ENCODE peak calls at places on chromosomes 3 and 15, in five cellular contexts. One of them, this sample, is unnamed.

GRCh38 chr3:81249540-81250029 is 511.9 kb downstream of the GBE1 start:
- DNase-seq in fibroblast of pulmonary artery: peak
- DNase-seq in LNCaP clone FGC: peak
- DNase-seq in A549: peak
- DNase-seq in left lung: no peak
- DNase-seq in this sample: no peak

GRCh38 chr15:45200799-45201556 is 13.2 kb upstream of the SHF start:
- DNase-seq in fibroblast of pulmonary artery: peak
- DNase-seq in LNCaP clone FGC: peak
- DNase-seq in A549: peak
- DNase-seq in left lung: peak
- DNase-seq in this sample: peak

GRCh38 chr3:116339441-116340028 is 105.8 kb downstream of the LSAMP start:
- DNase-seq in fibroblast of pulmonary artery: peak
- DNase-seq in LNCaP clone FGC: no peak
- DNase-seq in A549: no peak
- DNase-seq in left lung: no peak
- DNase-seq in this sample: peak

GRCh38 chr3:49058011-49058410 is 28.8 kb upstream of the IMPDH2 start:
- DNase-seq in fibroblast of pulmonary artery: no peak
- DNase-seq in LNCaP clone FGC: no peak
- DNase-seq in A549: no peak
- DNase-seq in left lung: no peak
- DNase-seq in this sample: no peak

GRCh38 chr15:55170361-55170760 is 26.4 kb downstream of the RSL24D1 start:
- DNase-seq in fibroblast of pulmonary artery: no peak
- DNase-seq in LNCaP clone FGC: no peak
- DNase-seq in A549: no peak
- DNase-seq in left lung: no peak
- DNase-seq in this sample: no peak

GRCh38 chr3:131361464-131362421 is 19.8 kb upstream of the NUDT16 start:
- DNase-seq in fibroblast of pulmonary artery: peak
- DNase-seq in LNCaP clone FGC: peak
- DNase-seq in A549: peak
- DNase-seq in left lung: peak
- DNase-seq in this sample: peak

GRCh38 chr3:149507491-149508324 is 33.2 kb downstream of the TM4SF4 start:
- DNase-seq in fibroblast of pulmonary artery: peak
- DNase-seq in LNCaP clone FGC: no peak
- DNase-seq in A549: no peak
- DNase-seq in left lung: no peak
- DNase-seq in this sample: no peak

GRCh38 chr3:53748512-53749271 is 97.5 kb downstream of the CHDH start:
- DNase-seq in fibroblast of pulmonary artery: no peak
- DNase-seq in LNCaP clone FGC: no peak
- DNase-seq in A549: no peak
- DNase-seq in left lung: no peak
- DNase-seq in this sample: no peak

GRCh38 chr3:190038050-190038631 is 82.6 kb downstream of the P3H2 start:
- DNase-seq in fibroblast of pulmonary artery: peak
- DNase-seq in LNCaP clone FGC: no peak
- DNase-seq in A549: peak
- DNase-seq in left lung: peak
- DNase-seq in this sample: peak

GRCh38 chr15:88661766-88662556 is 23.1 kb downstream of the ISG20 start:
- DNase-seq in fibroblast of pulmonary artery: no peak
- DNase-seq in LNCaP clone FGC: no peak
- DNase-seq in A549: no peak
- DNase-seq in left lung: no peak
- DNase-seq in this sample: no peak

GRCh38 chr3:64848822-64849221 is 161.0 kb upstream of the ADAMTS9 start:
- DNase-seq in fibroblast of pulmonary artery: peak
- DNase-seq in LNCaP clone FGC: no peak
- DNase-seq in A549: no peak
- DNase-seq in left lung: no peak
- DNase-seq in this sample: no peak

GRCh38 chr3:37935756-37936666 is 54.6 kb upstream of the VILL start:
- DNase-seq in fibroblast of pulmonary artery: peak
- DNase-seq in LNCaP clone FGC: no peak
- DNase-seq in A549: no peak
- DNase-seq in left lung: no peak
- DNase-seq in this sample: peak

GRCh38 chr3:171840484-171840830 is 2.7 kb upstream of the TMEM212 start:
- DNase-seq in fibroblast of pulmonary artery: no peak
- DNase-seq in LNCaP clone FGC: no peak
- DNase-seq in A549: no peak
- DNase-seq in left lung: no peak
- DNase-seq in this sample: no peak

GRCh38 chr3:59772416-59773408 is 722.9 kb upstream of the CFAP20DC start:
- DNase-seq in fibroblast of pulmonary artery: no peak
- DNase-seq in LNCaP clone FGC: no peak
- DNase-seq in A549: no peak
- DNase-seq in left lung: no peak
- DNase-seq in this sample: no peak

GRCh38 chr15:23422946-23423708 is 23.9 kb downstream of the GOLGA6L2 start:
- DNase-seq in fibroblast of pulmonary artery: no peak
- DNase-seq in LNCaP clone FGC: no peak
- DNase-seq in A549: no peak
- DNase-seq in left lung: no peak
- DNase-seq in this sample: no peak

GRCh38 chr3:67640023-67640660 is 14.3 kb downstream of the SUCLG2 start:
- DNase-seq in fibroblast of pulmonary artery: no peak
- DNase-seq in LNCaP clone FGC: no peak
- DNase-seq in A549: no peak
- DNase-seq in left lung: no peak
- DNase-seq in this sample: no peak

GRCh38 chr3:129161860-129162271 is 1.0 kb upstream of the ISY1 start:
- DNase-seq in fibroblast of pulmonary artery: no peak
- DNase-seq in LNCaP clone FGC: no peak
- DNase-seq in A549: peak
- DNase-seq in left lung: no peak
- DNase-seq in this sample: no peak

GRCh38 chr3:171758109-171758508 is 52.2 kb downstream of the PLD1 start:
- DNase-seq in fibroblast of pulmonary artery: no peak
- DNase-seq in LNCaP clone FGC: no peak
- DNase-seq in A549: no peak
- DNase-seq in left lung: no peak
- DNase-seq in this sample: no peak

GRCh38 chr15:66749841-66750575 is 48.0 kb downstream of the SMAD6 start:
- DNase-seq in fibroblast of pulmonary artery: peak
- DNase-seq in LNCaP clone FGC: no peak
- DNase-seq in A549: no peak
- DNase-seq in left lung: no peak
- DNase-seq in this sample: no peak

GRCh38 chr3:125381743-125382142 is 6.6 kb upstream of the ZNF148 start:
- DNase-seq in fibroblast of pulmonary artery: no peak
- DNase-seq in LNCaP clone FGC: no peak
- DNase-seq in A549: no peak
- DNase-seq in left lung: no peak
- DNase-seq in this sample: no peak

GRCh38 chr3:23712656-23713559 is 92.8 kb upstream of the UBE2E1 start:
- DNase-seq in fibroblast of pulmonary artery: peak
- DNase-seq in LNCaP clone FGC: peak
- DNase-seq in A549: no peak
- DNase-seq in left lung: no peak
- DNase-seq in this sample: no peak

GRCh38 chr3:14377838-14378169 is 24.6 kb upstream of the SLC6A6 start:
- DNase-seq in fibroblast of pulmonary artery: no peak
- DNase-seq in LNCaP clone FGC: no peak
- DNase-seq in A549: no peak
- DNase-seq in left lung: peak
- DNase-seq in this sample: no peak

GRCh38 chr15:77966540-77967290 is 110.8 kb downstream of the TBC1D2B start:
- DNase-seq in fibroblast of pulmonary artery: peak
- DNase-seq in LNCaP clone FGC: no peak
- DNase-seq in A549: peak
- DNase-seq in left lung: no peak
- DNase-seq in this sample: no peak

GRCh38 chr3:48694610-48695051 is 8.9 kb upstream of the NCKIPSD start:
- DNase-seq in fibroblast of pulmonary artery: peak
- DNase-seq in LNCaP clone FGC: no peak
- DNase-seq in A549: no peak
- DNase-seq in left lung: no peak
- DNase-seq in this sample: peak

GRCh38 chr15:93087825-93088199 is 1.2 kb downstream of the RGMA start:
- DNase-seq in fibroblast of pulmonary artery: peak
- DNase-seq in LNCaP clone FGC: no peak
- DNase-seq in A549: peak
- DNase-seq in left lung: no peak
- DNase-seq in this sample: peak

GRCh38 chr3:33044676-33045075 is 52.3 kb downstream of the GLB1 start:
- DNase-seq in fibroblast of pulmonary artery: no peak
- DNase-seq in LNCaP clone FGC: no peak
- DNase-seq in A549: no peak
- DNase-seq in left lung: no peak
- DNase-seq in this sample: no peak

GRCh38 chr3:12959838-12960378 is 113.3 kb downstream of the IQSEC1 start:
- DNase-seq in fibroblast of pulmonary artery: no peak
- DNase-seq in LNCaP clone FGC: no peak
- DNase-seq in A549: no peak
- DNase-seq in left lung: peak
- DNase-seq in this sample: no peak

GRCh38 chr15:40454904-40455391 is 14.2 kb downstream of the BAHD1 start:
- DNase-seq in fibroblast of pulmonary artery: peak
- DNase-seq in LNCaP clone FGC: no peak
- DNase-seq in A549: no peak
- DNase-seq in left lung: no peak
- DNase-seq in this sample: no peak

GRCh38 chr15:52112203-52112750 is 298 bp downstream of the BCL2L10 start:
- DNase-seq in fibroblast of pulmonary artery: no peak
- DNase-seq in LNCaP clone FGC: no peak
- DNase-seq in A549: no peak
- DNase-seq in left lung: no peak
- DNase-seq in this sample: peak

GRCh38 chr3:39191103-39191502 is 1.3 kb downstream of the XIRP1 start:
- DNase-seq in fibroblast of pulmonary artery: no peak
- DNase-seq in LNCaP clone FGC: no peak
- DNase-seq in A549: no peak
- DNase-seq in left lung: no peak
- DNase-seq in this sample: no peak

GRCh38 chr15:63385911-63386531 is 4.4 kb upstream of the CA12 start:
- DNase-seq in fibroblast of pulmonary artery: no peak
- DNase-seq in LNCaP clone FGC: no peak
- DNase-seq in A549: no peak
- DNase-seq in left lung: no peak
- DNase-seq in this sample: no peak

GRCh38 chr3:188380722-188381121 is 226.8 kb downstream of the LPP start:
- DNase-seq in fibroblast of pulmonary artery: no peak
- DNase-seq in LNCaP clone FGC: no peak
- DNase-seq in A549: no peak
- DNase-seq in left lung: no peak
- DNase-seq in this sample: no peak

GRCh38 chr3:188383763-188384162 is 229.8 kb downstream of the LPP start:
- DNase-seq in fibroblast of pulmonary artery: no peak
- DNase-seq in LNCaP clone FGC: no peak
- DNase-seq in A549: no peak
- DNase-seq in left lung: no peak
- DNase-seq in this sample: no peak

GRCh38 chr3:188380252-188380651 is 226.3 kb downstream of the LPP start:
- DNase-seq in fibroblast of pulmonary artery: no peak
- DNase-seq in LNCaP clone FGC: no peak
- DNase-seq in A549: no peak
- DNase-seq in left lung: no peak
- DNase-seq in this sample: no peak

GRCh38 chr3:188378786-188379185 is 224.8 kb downstream of the LPP start:
- DNase-seq in fibroblast of pulmonary artery: no peak
- DNase-seq in LNCaP clone FGC: no peak
- DNase-seq in A549: no peak
- DNase-seq in left lung: no peak
- DNase-seq in this sample: no peak
- H3K4me3 ChIP-seq in fibroblast of pulmonary artery: no peak
- H3K4me3 ChIP-seq in LNCaP clone FGC: no peak
- H3K4me3 ChIP-seq in A549: no peak
- H3K4me3 ChIP-seq in left lung: no peak
- H3K4me3 ChIP-seq in this sample: no peak

GRCh38 chr15:90001062-90001682 is at the start of gene ZNF710:
- DNase-seq in fibroblast of pulmonary artery: peak
- DNase-seq in LNCaP clone FGC: no peak
- DNase-seq in A549: peak
- DNase-seq in left lung: peak
- DNase-seq in this sample: peak
- H3K4me3 ChIP-seq in fibroblast of pulmonary artery: peak
- H3K4me3 ChIP-seq in LNCaP clone FGC: peak
- H3K4me3 ChIP-seq in A549: peak
- H3K4me3 ChIP-seq in left lung: peak
- H3K4me3 ChIP-seq in this sample: peak

GRCh38 chr3:127216415-127217261 is 23.7 kb downstream of the PRR23E start:
- DNase-seq in fibroblast of pulmonary artery: no peak
- DNase-seq in LNCaP clone FGC: no peak
- DNase-seq in A549: no peak
- DNase-seq in left lung: no peak
- DNase-seq in this sample: no peak
- H3K4me3 ChIP-seq in fibroblast of pulmonary artery: no peak
- H3K4me3 ChIP-seq in LNCaP clone FGC: no peak
- H3K4me3 ChIP-seq in A549: no peak
- H3K4me3 ChIP-seq in left lung: no peak
- H3K4me3 ChIP-seq in this sample: no peak

GRCh38 chr3:101689291-101689690 is 2.8 kb upstream of the RPL24 start:
- DNase-seq in fibroblast of pulmonary artery: peak
- DNase-seq in LNCaP clone FGC: no peak
- DNase-seq in A549: no peak
- DNase-seq in left lung: no peak
- DNase-seq in this sample: no peak

GRCh38 chr3:101685870-101686307 is 629 bp downstream of the RPL24 start:
- DNase-seq in fibroblast of pulmonary artery: no peak
- DNase-seq in LNCaP clone FGC: no peak
- DNase-seq in A549: no peak
- DNase-seq in left lung: no peak
- DNase-seq in this sample: no peak

GRCh38 chr3:101690972-101691371 is 4.5 kb upstream of the RPL24 start:
- DNase-seq in fibroblast of pulmonary artery: no peak
- DNase-seq in LNCaP clone FGC: no peak
- DNase-seq in A549: no peak
- DNase-seq in left lung: no peak
- DNase-seq in this sample: no peak

GRCh38 chr3:101685050-101685400 is 1.5 kb downstream of the RPL24 start:
- DNase-seq in fibroblast of pulmonary artery: no peak
- DNase-seq in LNCaP clone FGC: no peak
- DNase-seq in A549: no peak
- DNase-seq in left lung: no peak
- DNase-seq in this sample: no peak

GRCh38 chr3:101687142-101687931 is 819 bp upstream of the RPL24 start:
- DNase-seq in fibroblast of pulmonary artery: no peak
- DNase-seq in LNCaP clone FGC: no peak
- DNase-seq in A549: no peak
- DNase-seq in left lung: no peak
- DNase-seq in this sample: no peak
- H3K4me3 ChIP-seq in fibroblast of pulmonary artery: peak
- H3K4me3 ChIP-seq in LNCaP clone FGC: peak
- H3K4me3 ChIP-seq in A549: peak
- H3K4me3 ChIP-seq in left lung: peak
- H3K4me3 ChIP-seq in this sample: peak

This sample was measured in prostate gland.